ENCODE peak calls at places on chromosomes 1 and 21, in nine cellular contexts. J, G, S, U, Y, A, V, L and E are unnamed samples.

GRCh38 chr1:46174448-46175231 is at the start of gene TSPAN1:
- DNase-seq in S (no peak), A (peak), J (no peak), U (no peak), L (peak), V (no peak), Y (no peak), G (no peak), E (peak)

GRCh38 chr1:201346337-201346939 is 31.0 kb downstream of the TNNT2 start:
- DNase-seq in G (peak), L (peak), Y (no peak), V (peak), U (no peak), S (peak), A (peak), J (no peak), E (no peak)

GRCh38 chr1:40820251-40820797 is 36.7 kb downstream of the KCNQ4 start:
- DNase-seq in L (no peak), G (no peak), S (peak), J (no peak), A (no peak), Y (no peak), V (no peak), U (peak), E (no peak)

GRCh38 chr1:225448146-225448805 is 20.4 kb upstream of the LBR start:
- DNase-seq in A (no peak), G (no peak), S (no peak), Y (no peak), U (peak), J (no peak), L (no peak), V (no peak), E (peak)

GRCh38 chr1:15424146-15424667 is 14.0 kb upstream of the CTRC start:
- DNase-seq in V (peak), J (no peak), G (no peak), Y (no peak), U (no peak), S (no peak), L (no peak), A (no peak), E (no peak)

GRCh38 chr1:64006276-64007051 is 197.0 kb upstream of the UBE2U start:
- DNase-seq in A (peak), U (no peak), G (no peak), V (peak), L (no peak), S (no peak), Y (no peak), J (no peak), E (no peak)

GRCh38 chr1:237492359-237492758 is 398.4 kb downstream of the ZP4 start:
- DNase-seq in L (no peak), S (peak), U (no peak), G (no peak), V (no peak), Y (no peak), J (no peak), A (no peak), E (no peak)

GRCh38 chr1:98143403-98143802 is 222.6 kb upstream of the DPYD start:
- DNase-seq in S (no peak), U (no peak), V (no peak), A (no peak), L (no peak), G (no peak), Y (no peak), J (no peak), E (no peak)

GRCh38 chr21:28257276-28257675 is 735.4 kb downstream of the LTN1 start:
- DNase-seq in Y (no peak), J (no peak), U (no peak), A (no peak), V (no peak), S (no peak), L (no peak), G (no peak), E (peak)

GRCh38 chr1:36222481-36223372 is 1.5 kb upstream of the THRAP3 start:
- DNase-seq in U (no peak), A (no peak), L (no peak), S (no peak), Y (no peak), G (peak), J (no peak), V (no peak), E (no peak)

GRCh38 chr1:39076127-39076798 is 50.1 kb downstream of the NDUFS5 start:
- DNase-seq in A (peak), S (no peak), G (no peak), U (peak), V (no peak), J (no peak), Y (no peak), L (peak), E (peak)

GRCh38 chr1:6224733-6225132 is 11.0 kb downstream of the ICMT start:
- DNase-seq in V (no peak), A (no peak), L (no peak), U (no peak), S (no peak), J (no peak), G (no peak), Y (no peak), E (no peak)

GRCh38 chr1:212536586-212536985 is 72.0 kb upstream of the ATF3 start:
- DNase-seq in A (no peak), G (no peak), L (no peak), V (no peak), Y (no peak), U (no peak), S (no peak), J (no peak), E (no peak)

GRCh38 chr1:248757784-248758195 is 2.2 kb upstream of the LYPD8 start:
- DNase-seq in J (no peak), V (no peak), L (no peak), G (no peak), Y (no peak), U (no peak), A (no peak), S (no peak), E (no peak)

GRCh38 chr1:148372731-148373130 is 110.4 kb downstream of the PPIAL4G start:
- DNase-seq in G (no peak), S (no peak), U (no peak), V (no peak), L (no peak), Y (no peak), J (peak), A (no peak), E (no peak)

GRCh38 chr21:41825881-41826280 is 53.3 kb downstream of the PRDM15 start:
- DNase-seq in U (no peak), V (no peak), L (no peak), A (no peak), S (no peak), G (no peak), J (no peak), Y (no peak), E (no peak)

GRCh38 chr1:76867342-76868130 is at the start of gene ST6GALNAC5:
- DNase-seq in J (no peak), S (peak), Y (no peak), V (peak), L (no peak), A (peak), U (no peak), G (peak), E (no peak)

GRCh38 chr1:97740891-97741290 is 179.9 kb downstream of the DPYD start:
- DNase-seq in S (peak), A (no peak), Y (no peak), U (no peak), G (no peak), L (no peak), J (no peak), V (no peak), E (no peak)

GRCh38 chr1:57858740-57859139 is 434.9 kb upstream of the DAB1 start:
- DNase-seq in A (no peak), L (no peak), V (no peak), U (no peak), S (no peak), G (no peak), J (no peak), Y (no peak), E (no peak)

GRCh38 chr1:166193057-166193456 is 26.3 kb upstream of the FAM78B start:
- DNase-seq in S (peak), Y (no peak), A (no peak), U (no peak), V (no peak), G (no peak), J (no peak), L (no peak), E (no peak)

GRCh38 chr1:32992489-32993214 is 28.0 kb upstream of the RNF19B start:
- DNase-seq in G (no peak), A (peak), S (peak), L (peak), U (peak), Y (peak), J (peak), V (no peak), E (peak)

GRCh38 chr1:88056880-88057279 is 627.2 kb upstream of the PKN2 start:
- DNase-seq in A (no peak), J (no peak), Y (no peak), S (no peak), G (no peak), L (no peak), U (no peak), V (no peak), E (no peak)

GRCh38 chr1:16420719-16421118 is 16.5 kb downstream of the SPATA21 start:
- DNase-seq in A (no peak), Y (peak), G (no peak), S (no peak), U (no peak), J (peak), L (no peak), V (no peak), E (no peak)

GRCh38 chr1:61323681-61324328 is 241.4 kb downstream of the NFIA start:
- DNase-seq in V (no peak), U (no peak), L (no peak), Y (no peak), G (no peak), J (no peak), S (no peak), A (no peak), E (no peak)

GRCh38 chr1:150092180-150092791 is 24.7 kb downstream of the VPS45 start:
- DNase-seq in U (no peak), J (no peak), S (no peak), A (no peak), L (no peak), V (no peak), Y (no peak), G (no peak), E (no peak)

GRCh38 chr1:223175032-223175431 is 32.0 kb upstream of the TLR5 start:
- DNase-seq in G (no peak), A (no peak), Y (no peak), S (peak), U (no peak), J (no peak), L (no peak), V (no peak), E (no peak)

GRCh38 chr1:56683569-56683968 is 38.5 kb downstream of the PRKAA2 start:
- DNase-seq in L (no peak), A (no peak), J (no peak), V (no peak), G (no peak), Y (no peak), S (no peak), U (no peak), E (no peak)

GRCh38 chr1:54158071-54158470 is 5.3 kb upstream of the CDCP2 start:
- DNase-seq in Y (no peak), A (no peak), U (no peak), V (peak), G (no peak), L (peak), S (no peak), J (no peak), E (no peak)

GRCh38 chr1:230207598-230207997 is 140.6 kb downstream of the GALNT2 start:
- DNase-seq in A (no peak), L (no peak), S (no peak), Y (no peak), U (no peak), V (no peak), J (no peak), G (no peak), E (no peak)

GRCh38 chr1:33424205-33424604 is 6.7 kb downstream of the PHC2 start:
- DNase-seq in G (no peak), U (no peak), J (no peak), V (no peak), S (peak), Y (no peak), L (no peak), A (no peak), E (no peak)

GRCh38 chr1:203340112-203340804 is 10.7 kb downstream of the FMOD start:
- DNase-seq in S (peak), U (peak), V (peak), L (peak), J (peak), G (peak), Y (no peak), A (peak), E (peak)